ENCODE peak calls at places on chromosome 12, in eight cellular contexts. W is psoas muscle, Y is body of pancreas, L is heart right ventricle, I is retinal pigment epithelial cell, B is Peyer's patch, Q is fibroblast of mammary gland, J is left ventricle myocardium inferior. U is an unnamed sample.

GRCh38 chr12:94304566-94305061 is 155.1 kb downstream of the CEP83 start:
- DNase-seq in W (no peak), Y (no peak), L (no peak), I (peak), B (no peak), Q (no peak), J (no peak), U (peak)

GRCh38 chr12:122841544-122842321 is 6.5 kb downstream of the HIP1R start:
- DNase-seq in W (peak), Y (peak), L (no peak), I (no peak), B (no peak), Q (peak), J (no peak), U (peak)

GRCh38 chr12:109626378-109627115 is 53.0 kb downstream of the MVK start:
- DNase-seq in W (no peak), Y (no peak), L (no peak), I (no peak), B (no peak), Q (no peak), J (no peak), U (no peak)

GRCh38 chr12:57864382-57864781 is 17.9 kb upstream of the CTDSP2 start:
- DNase-seq in W (peak), Y (no peak), L (no peak), I (no peak), B (no peak), Q (no peak), J (no peak), U (peak)

GRCh38 chr12:124381454-124382207 is 86.7 kb downstream of the RFLNA start:
- DNase-seq in W (peak), Y (peak), L (peak), I (no peak), B (peak), Q (peak), J (peak), U (peak)

GRCh38 chr12:95805864-95806669 is 15.5 kb upstream of the NTN4 start:
- DNase-seq in W (peak), Y (no peak), L (no peak), I (peak), B (no peak), Q (peak), J (no peak), U (peak)

GRCh38 chr12:21169878-21170472 is 39.0 kb downstream of the SLCO1B1 start:
- DNase-seq in W (no peak), Y (peak), L (no peak), I (no peak), B (peak), Q (peak), J (no peak), U (peak)

GRCh38 chr12:118773956-118774723 is 207.2 kb upstream of the SRRM4 start:
- DNase-seq in W (no peak), Y (no peak), L (no peak), I (no peak), B (no peak), Q (no peak), J (no peak), U (no peak)

GRCh38 chr12:92472198-92472597 is 230.6 kb upstream of the PLEKHG7 start:
- DNase-seq in W (no peak), Y (no peak), L (no peak), I (no peak), B (no peak), Q (no peak), J (no peak), U (no peak)

GRCh38 chr12:21831671-21832357 is 57.3 kb upstream of the KCNJ8 start:
- DNase-seq in W (peak), Y (peak), L (peak), I (no peak), B (peak), Q (peak), J (peak), U (peak)

GRCh38 chr12:47838286-47838931 is 18.7 kb upstream of the HDAC7 start:
- DNase-seq in W (no peak), Y (no peak), L (no peak), I (no peak), B (no peak), Q (peak), J (no peak), U (peak)

GRCh38 chr12:20967756-20968155 is 157.3 kb downstream of the SLCO1B3 start:
- DNase-seq in W (no peak), Y (no peak), L (no peak), I (no peak), B (no peak), Q (no peak), J (no peak), U (no peak)

GRCh38 chr12:91388573-91388972 is 206.0 kb upstream of the DCN start:
- DNase-seq in W (no peak), Y (no peak), L (peak), I (no peak), B (no peak), Q (no peak), J (no peak), U (no peak)

GRCh38 chr12:132529156-132529839 is 39.3 kb downstream of the FBRSL1 start:
- DNase-seq in W (no peak), Y (no peak), L (no peak), I (no peak), B (no peak), Q (no peak), J (no peak), U (no peak)

GRCh38 chr12:46364300-46364696 is 8.3 kb downstream of the SLC38A2 start:
- DNase-seq in W (no peak), Y (no peak), L (no peak), I (no peak), B (no peak), Q (no peak), J (no peak), U (no peak)

GRCh38 chr12:51371295-51371953 is 19.8 kb downstream of the GALNT6 start:
- DNase-seq in W (peak), Y (peak), L (peak), I (peak), B (peak), Q (peak), J (peak), U (peak)

GRCh38 chr12:76919388-76920181 is 40.8 kb upstream of the CSRP2 start:
- DNase-seq in W (no peak), Y (no peak), L (no peak), I (no peak), B (no peak), Q (no peak), J (no peak), U (no peak)

GRCh38 chr12:105948331-105948730 is 190.4 kb downstream of the NUAK1 start:
- DNase-seq in W (no peak), Y (no peak), L (no peak), I (no peak), B (no peak), Q (no peak), J (no peak), U (peak)

GRCh38 chr12:40689576-40689975 is 2.7 kb upstream of the CNTN1 start:
- DNase-seq in W (no peak), Y (no peak), L (no peak), I (no peak), B (no peak), Q (no peak), J (no peak), U (no peak)

GRCh38 chr12:71938728-71939385 is at the start of gene TPH2:
- DNase-seq in W (peak), Y (peak), L (peak), I (peak), B (peak), Q (peak), J (peak), U (peak)

GRCh38 chr12:129190827-129191226 is 337.5 kb downstream of the GLT1D1 start:
- DNase-seq in W (no peak), Y (no peak), L (no peak), I (no peak), B (no peak), Q (no peak), J (no peak), U (no peak)

GRCh38 chr12:129196927-129197326 is 343.6 kb downstream of the GLT1D1 start:
- DNase-seq in W (no peak), Y (no peak), L (no peak), I (no peak), B (no peak), Q (no peak), J (no peak), U (no peak)

GRCh38 chr12:129195081-129195480 is 341.8 kb downstream of the GLT1D1 start:
- DNase-seq in W (no peak), Y (no peak), L (no peak), I (no peak), B (no peak), Q (no peak), J (no peak), U (no peak)

DNA sequence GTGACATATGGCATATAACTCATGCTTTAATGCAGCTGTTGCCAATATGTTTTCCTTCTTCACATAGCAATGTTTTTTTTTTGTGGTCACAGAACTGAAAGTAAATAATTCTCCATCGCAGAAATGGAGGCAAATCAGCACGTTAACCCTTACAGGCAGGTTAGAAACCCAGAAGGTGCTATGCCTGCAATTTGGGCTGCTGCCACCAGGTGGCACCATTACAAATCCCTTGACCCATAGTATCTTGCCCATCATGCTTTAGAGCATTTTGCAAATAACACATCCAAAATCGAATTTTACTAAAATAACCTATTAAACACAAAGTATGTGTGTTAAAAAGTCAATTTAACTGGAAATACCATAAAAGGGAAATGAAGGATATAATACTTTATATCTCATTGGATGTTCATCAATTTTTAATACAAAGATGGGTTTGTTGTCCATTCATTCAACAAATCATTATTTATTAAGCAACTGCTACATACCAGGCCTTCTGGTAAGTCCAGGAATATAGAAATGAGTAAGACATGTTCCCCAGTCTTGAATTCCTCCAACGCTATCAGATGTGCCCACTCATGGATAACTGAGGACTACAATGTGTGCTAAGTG is 340.1 kb downstream of the GLT1D1 start:
- DNase-seq in W (no peak), Y (no peak), L (no peak), I (no peak), B (peak), Q (peak), J (no peak), U (no peak)
- TF ChIP-seq CTCF in W (peak), Y (peak), L (peak), I (peak), B (peak), Q (peak), J (peak), U (peak)

DNA sequence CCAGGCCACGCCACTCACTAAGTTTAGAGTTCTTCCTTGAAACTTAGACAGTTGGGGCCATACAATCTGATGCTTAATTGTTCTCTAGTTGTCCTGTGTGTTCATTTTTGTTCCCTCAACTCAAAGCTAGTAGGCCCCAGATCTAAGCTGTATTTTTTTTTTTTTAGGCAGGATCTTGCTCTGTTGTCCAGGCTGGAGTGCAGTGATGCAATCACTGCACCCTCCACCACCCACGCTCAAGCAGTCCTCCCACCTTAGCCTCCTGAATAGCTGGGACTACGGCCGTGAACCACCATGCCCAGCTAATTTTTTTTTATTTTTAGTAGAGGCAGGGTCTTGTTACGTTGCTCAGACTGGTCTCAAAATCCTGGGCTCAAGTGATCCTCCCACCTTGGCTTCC is 7.5 kb downstream of the TNFRSF1A start:
- DNase-seq in W (no peak), Y (no peak), L (no peak), I (no peak), B (no peak), Q (no peak), J (no peak), U (no peak)
- H3K4me3 ChIP-seq in W (peak), Y (no peak), L (no peak), I (no peak), B (peak), Q (no peak), J (peak), U (no peak)

DNA sequence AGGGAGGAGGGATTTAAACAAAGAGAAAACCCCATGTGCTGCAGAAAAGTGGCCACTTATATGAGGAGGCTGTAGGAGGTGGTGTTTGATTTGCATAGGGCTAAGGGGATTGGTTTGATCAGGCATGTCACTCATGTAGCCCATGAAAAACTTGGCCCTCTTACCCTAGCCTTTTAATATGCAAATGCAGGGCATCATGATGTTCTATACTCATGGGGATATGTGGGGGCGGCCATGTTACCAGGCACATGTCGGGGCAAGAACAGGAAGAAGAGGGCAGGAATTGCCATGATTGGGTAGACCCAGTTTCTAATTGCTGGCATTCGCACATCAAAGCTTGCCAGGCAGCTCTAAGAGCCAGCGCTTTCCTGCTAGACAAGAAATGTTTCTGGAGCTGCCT is 28.8 kb downstream of the KLRK1 start:
- DNase-seq in W (no peak), Y (no peak), L (no peak), I (no peak), B (no peak), Q (no peak), J (no peak), U (no peak)
- TF ChIP-seq CTCF in W (no peak), Y (no peak), L (no peak), I (no peak), B (no peak), Q (no peak), J (no peak), U (no peak)

GRCh38 chr12:5318874-5319273 is 113.0 kb upstream of the NTF3 start:
- DNase-seq in W (no peak), Y (no peak), L (no peak), I (no peak), B (peak), Q (no peak), J (no peak), U (peak)

GRCh38 chr12:5317556-5317955 is 114.4 kb upstream of the NTF3 start:
- DNase-seq in W (no peak), Y (no peak), L (no peak), I (no peak), B (no peak), Q (no peak), J (no peak), U (peak)
- H3K4me3 ChIP-seq in W (no peak), Y (no peak), L (no peak), I (no peak), B (no peak), Q (no peak), J (no peak), U (no peak)

GRCh38 chr12:668092-668481 is 4.8 kb upstream of the NINJ2 start:
- DNase-seq in W (no peak), Y (no peak), L (no peak), I (no peak), B (no peak), Q (no peak), J (no peak), U (no peak)

GRCh38 chr12:664075-664778 is 982 bp upstream of the NINJ2 start:
- DNase-seq in W (no peak), Y (no peak), L (no peak), I (no peak), B (no peak), Q (no peak), J (no peak), U (no peak)

GRCh38 chr12:664779-665092 is 1.5 kb upstream of the NINJ2 start:
- DNase-seq in W (no peak), Y (no peak), L (no peak), I (no peak), B (no peak), Q (no peak), J (no peak), U (no peak)

GRCh38 chr12:666066-666465 is 2.8 kb upstream of the NINJ2 start:
- DNase-seq in W (no peak), Y (no peak), L (no peak), I (no peak), B (no peak), Q (peak), J (no peak), U (peak)

DNA sequence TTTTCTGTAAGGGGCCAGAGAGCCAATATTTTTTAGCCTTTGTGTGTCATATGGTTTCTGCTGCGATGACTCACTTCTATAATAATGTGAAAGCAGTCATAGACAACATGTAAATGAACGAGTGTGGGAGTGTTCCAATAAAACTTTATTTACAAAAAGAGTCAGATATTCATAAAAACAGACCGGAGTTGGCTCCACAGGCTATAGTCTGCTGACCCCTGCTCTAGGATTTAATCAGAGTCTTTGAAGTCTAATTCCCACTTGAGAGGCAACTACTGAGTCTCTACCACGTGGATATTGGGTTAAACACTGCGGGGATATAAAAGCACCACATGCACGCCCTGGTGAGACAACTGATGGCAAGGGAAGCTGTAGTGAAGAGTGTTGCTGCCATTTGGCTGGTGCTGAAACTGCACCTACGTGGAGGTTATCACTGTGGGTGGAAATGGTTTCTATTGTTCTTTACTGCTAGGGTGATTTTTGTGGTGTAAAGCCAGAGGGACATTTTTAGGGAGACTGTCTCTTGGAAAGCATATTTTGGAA is 3.6 kb upstream of the NINJ2 start:
- DNase-seq in W (no peak), Y (no peak), L (no peak), I (no peak), B (no peak), Q (peak), J (no peak), U (peak)
- TF ChIP-seq CTCF in W (no peak), Y (no peak), L (no peak), I (no peak), B (no peak), Q (no peak), J (no peak), U (no peak)

GRCh38 chr12:3838065-3838464 is 35.1 kb downstream of the PARP11 start:
- DNase-seq in W (no peak), Y (no peak), L (no peak), I (no peak), B (no peak), Q (no peak), J (no peak), U (no peak)

GRCh38 chr12:3836641-3837040 is 36.6 kb downstream of the PARP11 start:
- DNase-seq in W (no peak), Y (no peak), L (no peak), I (no peak), B (no peak), Q (no peak), J (no peak), U (no peak)

GRCh38 chr12:3837049-3837448 is 36.1 kb downstream of the PARP11 start:
- DNase-seq in W (no peak), Y (no peak), L (no peak), I (no peak), B (no peak), Q (no peak), J (no peak), U (no peak)

GRCh38 chr12:3841783-3842182 is 31.4 kb downstream of the PARP11 start:
- DNase-seq in W (no peak), Y (no peak), L (no peak), I (no peak), B (no peak), Q (no peak), J (no peak), U (no peak)

DNA sequence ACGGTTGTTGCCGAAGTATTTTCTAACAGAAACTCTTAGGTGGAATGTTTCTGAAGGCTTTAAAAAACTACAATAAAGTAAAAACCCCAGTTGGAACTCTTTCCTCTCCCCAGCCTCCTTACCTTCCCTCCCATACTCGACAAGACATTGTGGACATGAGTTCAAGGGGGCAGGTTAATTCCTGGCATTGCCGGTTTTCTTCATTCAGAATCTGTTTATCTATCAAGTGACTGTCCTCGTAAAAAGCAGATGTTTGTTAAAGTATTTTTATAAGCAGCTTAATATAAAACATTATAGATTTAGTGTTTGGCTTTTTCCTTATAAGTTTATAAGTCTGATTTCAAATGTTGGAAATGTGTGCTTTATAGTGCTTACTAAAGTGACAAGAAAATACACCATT is 30.7 kb downstream of the PARP11 start:
- DNase-seq in W (no peak), Y (no peak), L (no peak), I (no peak), B (no peak), Q (no peak), J (no peak), U (no peak)
- H3K4me3 ChIP-seq in W (no peak), Y (no peak), L (no peak), I (no peak), B (no peak), Q (no peak), J (no peak), U (no peak)

GRCh38 chr12:2191534-2192153 is 138.9 kb downstream of the CACNA1C start:
- DNase-seq in W (no peak), Y (no peak), L (no peak), I (no peak), B (no peak), Q (no peak), J (no peak), U (no peak)
- TF ChIP-seq CTCF in W (no peak), Y (no peak), L (no peak), I (no peak), B (no peak), Q (no peak), J (no peak), U (no peak)

U was measured in AG10803.